ENCODE peak calls at places on chromosomes 2 and 18, in four cellular contexts. U is heart right ventricle, Z is GM23338, D is hepatocyte. H is an unnamed sample. For H3K27me3, the result is how much of the 10 kb centered on the place peaks cover.

GRCh38 chr18:78659748-78660147 is 319.9 kb upstream of the SALL3 start:
- DNase-seq in U (no peak), Z (peak), D (peak), H (peak)

GRCh38 chr2:28821295-28821958 is 10.8 kb downstream of the SPDYA start:
- DNase-seq in U (no peak), Z (peak), D (peak), H (peak)

GRCh38 chr18:45728341-45729010 is 4.5 kb downstream of the SLC14A1 start:
- DNase-seq in U (no peak), Z (no peak), D (no peak), H (no peak)

GRCh38 chr2:146997488-146997887 is 847.3 kb upstream of the ACVR2A start:
- DNase-seq in U (no peak), Z (no peak), D (no peak), H (no peak)

GRCh38 chr2:216082805-216083204 is 1.1 kb downstream of the TMEM169 start:
- DNase-seq in U (no peak), Z (peak), D (no peak), H (peak)

GRCh38 chr2:142872900-142873724 is 4.4 kb upstream of the KYNU start:
- DNase-seq in U (no peak), Z (no peak), D (no peak), H (no peak)

GRCh38 chr2:140502951-140503630 is 1627.7 kb downstream of the LRP1B start:
- DNase-seq in U (no peak), Z (no peak), D (no peak), H (no peak)

GRCh38 chr2:224518806-224519580 is 66.2 kb downstream of the CUL3 start:
- DNase-seq in U (no peak), Z (no peak), D (no peak), H (no peak)

GRCh38 chr2:27715318-27716165 is 51.9 kb downstream of the SLC4A1AP start:
- DNase-seq in U (peak), Z (peak), D (peak), H (peak)

GRCh38 chr2:27714053-27714452 is 50.4 kb downstream of the SLC4A1AP start:
- DNase-seq in U (no peak), Z (no peak), D (no peak), H (no peak)

GRCh38 chr2:27716301-27717069 is 52.8 kb downstream of the SLC4A1AP start:
- DNase-seq in U (no peak), Z (peak), D (no peak), H (peak)

GRCh38 chr2:27713201-27713600 is 49.5 kb downstream of the SLC4A1AP start:
- DNase-seq in U (no peak), Z (no peak), D (no peak), H (no peak)

GRCh38 chr2:27714851-27715291 is 51.2 kb downstream of the SLC4A1AP start:
- DNase-seq in U (no peak), Z (peak), D (no peak), H (peak)
- H3K27ac ChIP-seq in U (peak), Z (no peak), D (peak), H (no peak)

DNA sequence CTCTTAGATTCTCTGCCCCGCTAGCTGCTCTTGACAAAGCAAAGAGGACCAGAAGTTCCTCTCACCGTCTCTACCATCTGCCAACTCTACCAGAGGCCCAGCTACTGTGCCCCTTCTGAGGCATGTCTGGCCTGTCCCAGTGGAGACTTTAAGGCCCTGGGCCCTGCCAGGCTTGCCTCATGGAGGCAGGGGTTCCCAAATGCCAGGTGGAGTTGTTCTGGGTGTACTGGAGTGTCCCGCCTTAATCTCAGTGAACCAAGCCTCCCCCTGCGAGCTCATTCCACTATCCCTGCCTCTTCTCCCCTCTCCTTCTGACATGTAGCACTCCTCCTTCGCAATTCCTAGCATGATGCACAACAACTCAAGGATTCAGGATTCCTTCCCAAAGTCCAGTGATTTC is 2.3 kb downstream of the HOXD12 start:
- DNase-seq in U (no peak), Z (peak), D (no peak), H (peak)
- H3K27me3 ChIP-seq in U (half or more), Z (half or more), D (half or more), H (half or more)

GRCh38 chr2:27326536-27326935 is 3.6 kb upstream of the MPV17 start:
- DNase-seq in U (no peak), Z (no peak), D (no peak), H (no peak)

GRCh38 chr2:27322766-27323591 is at the start of gene MPV17:
- DNase-seq in U (peak), Z (peak), D (peak), H (peak)

GRCh38 chr2:27322301-27322765 is 564 bp downstream of the MPV17 start:
- DNase-seq in U (no peak), Z (peak), D (peak), H (no peak)

GRCh38 chr2:27323592-27324285 is 842 bp upstream of the MPV17 start:
- DNase-seq in U (no peak), Z (peak), D (no peak), H (no peak)

DNA sequence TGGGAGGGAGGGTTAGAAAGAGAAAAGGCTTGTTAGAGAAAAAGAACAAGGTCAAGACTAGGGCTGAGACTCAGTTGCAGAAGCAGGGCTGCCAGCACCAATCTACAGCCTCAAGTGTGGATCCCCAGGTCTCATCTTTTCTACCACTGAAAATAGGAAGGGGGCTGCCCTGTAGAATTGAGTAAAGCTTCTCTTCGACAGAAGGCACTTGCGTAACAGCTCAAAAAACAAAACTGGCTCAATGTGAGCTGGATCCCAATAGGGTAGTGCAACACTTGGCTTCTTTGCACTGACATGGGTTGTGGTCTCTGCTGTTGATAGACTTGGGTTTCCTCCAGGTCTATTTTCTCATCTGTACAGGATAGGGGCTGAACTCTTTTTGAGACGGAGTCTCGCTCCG is 1.8 kb upstream of the MPV17 start:
- DNase-seq in U (no peak), Z (no peak), D (no peak), H (no peak)
- H3K27ac ChIP-seq in U (peak), Z (peak), D (no peak), H (no peak)

GRCh38 chr18:21265971-21266673 is 24.1 kb downstream of the GREB1L start:
- DNase-seq in U (no peak), Z (no peak), D (no peak), H (no peak)

GRCh38 chr18:21267370-21267769 is 25.3 kb downstream of the GREB1L start:
- DNase-seq in U (no peak), Z (no peak), D (no peak), H (no peak)

GRCh38 chr18:21262244-21262643 is 20.2 kb downstream of the GREB1L start:
- DNase-seq in U (no peak), Z (no peak), D (no peak), H (no peak)

GRCh38 chr18:21262979-21263378 is 20.9 kb downstream of the GREB1L start:
- DNase-seq in U (no peak), Z (peak), D (no peak), H (no peak)

DNA sequence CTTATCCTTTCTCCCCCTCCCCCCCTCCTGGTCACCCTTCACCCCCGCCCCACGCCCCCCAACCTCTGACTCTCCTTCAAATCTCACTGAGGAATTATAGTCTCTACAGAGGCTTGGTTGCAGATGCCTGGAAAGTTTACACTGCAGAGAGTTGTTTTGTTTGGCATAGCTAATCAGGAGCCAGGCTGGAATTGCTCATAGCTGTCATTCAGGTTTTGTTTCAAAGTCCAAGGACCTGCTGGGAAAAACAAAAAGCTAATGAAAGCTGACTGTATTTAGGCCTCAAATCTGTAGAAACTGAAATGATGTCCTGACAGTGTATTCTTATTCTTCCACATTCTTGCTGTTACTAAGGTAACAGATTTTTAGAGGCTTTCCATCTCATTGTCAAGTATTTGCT is 22.6 kb downstream of the GREB1L start:
- DNase-seq in U (no peak), Z (peak), D (peak), H (no peak)
- H3K27me3 ChIP-seq in U (under half), Z (under half), D (under half), H (under half)

DNA sequence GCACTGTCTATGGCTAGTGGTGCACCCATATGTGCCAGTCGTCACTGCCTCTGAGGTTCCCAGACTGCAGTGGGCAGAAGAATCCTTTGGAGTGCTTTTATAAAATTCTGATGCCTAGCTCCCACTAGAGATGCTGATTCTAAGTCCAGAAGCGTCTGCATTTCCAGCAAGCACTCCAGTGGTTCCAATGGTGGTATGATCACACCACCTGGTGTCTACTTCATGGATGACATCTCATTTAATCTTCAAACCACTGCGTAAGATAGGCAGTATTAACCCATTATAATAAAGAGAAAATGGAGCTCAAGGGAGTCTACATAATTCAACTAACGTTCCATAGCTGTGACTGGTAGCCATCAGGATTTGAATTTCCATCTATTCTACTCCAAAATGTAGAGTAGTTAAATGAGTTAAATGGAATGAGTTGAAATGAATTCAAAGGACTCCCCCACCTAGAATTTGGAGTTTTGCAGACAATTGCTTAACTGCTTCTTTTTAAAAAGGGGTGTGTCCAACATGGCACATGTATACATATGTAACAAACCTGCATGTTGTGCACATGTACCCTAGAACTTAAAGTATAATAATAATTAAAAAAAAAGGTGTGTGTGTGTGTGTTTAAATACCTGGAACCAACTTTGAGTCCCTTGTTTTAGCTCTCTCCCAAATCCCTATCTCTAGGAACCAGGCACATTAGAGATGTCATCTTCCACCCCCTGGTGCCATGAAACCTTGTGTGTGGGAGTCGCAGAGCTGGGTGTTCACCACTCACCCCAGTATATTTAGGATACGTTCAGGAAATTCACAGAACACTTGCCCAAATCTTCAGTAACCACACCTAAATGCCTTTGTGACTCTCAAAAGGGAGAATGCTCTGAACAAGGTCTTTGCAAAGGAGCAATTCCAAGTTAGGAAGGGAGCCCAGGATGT is 14.1 kb downstream of the LAMA3 start:
- DNase-seq in U (no peak), Z (peak), D (peak), H (no peak)
- H3K27ac ChIP-seq in U (peak), Z (no peak), D (no peak), H (no peak)

GRCh38 chr18:28175930-28176673 is 828 bp downstream of the CDH2 start:
- DNase-seq in U (peak), Z (peak), D (peak), H (peak)

GRCh38 chr18:28171837-28172236 is 5.1 kb downstream of the CDH2 start:
- DNase-seq in U (no peak), Z (no peak), D (no peak), H (no peak)

GRCh38 chr18:28175047-28175929 is 1.6 kb downstream of the CDH2 start:
- DNase-seq in U (peak), Z (peak), D (peak), H (peak)

GRCh38 chr18:28176674-28176932 is 327 bp downstream of the CDH2 start:
- DNase-seq in U (no peak), Z (peak), D (no peak), H (peak)

DNA sequence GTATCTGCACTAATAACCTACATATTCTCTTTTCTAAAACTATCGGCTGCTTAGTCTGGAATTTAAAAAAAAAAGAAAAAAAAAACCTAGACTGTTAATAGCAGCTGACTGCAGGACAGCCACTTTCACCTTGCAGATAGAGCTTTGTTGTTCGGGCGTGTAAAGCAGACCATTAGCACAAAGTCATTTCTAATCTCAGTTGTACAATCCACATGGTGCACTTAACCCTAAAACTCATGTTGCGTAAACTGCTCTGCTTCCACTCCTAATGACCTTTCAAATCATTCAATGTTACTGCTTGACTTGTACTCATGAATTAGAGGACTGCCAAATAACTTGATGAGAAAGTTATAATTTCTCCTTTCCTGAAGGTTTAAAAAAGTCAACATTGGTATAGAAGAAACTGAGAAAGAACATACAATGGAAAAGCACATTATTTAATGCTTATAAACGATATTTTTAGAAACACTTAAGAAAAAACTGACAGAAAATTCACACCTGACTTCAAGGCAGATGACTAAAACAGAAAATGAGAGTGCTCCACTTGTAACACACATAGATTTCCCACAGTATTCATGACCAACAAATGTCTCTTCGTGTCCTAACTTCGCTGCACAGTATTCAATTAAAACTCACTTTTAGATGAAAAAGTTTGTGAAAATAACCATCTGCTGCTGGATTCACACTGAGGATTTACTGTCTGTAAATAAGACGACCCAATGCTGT is 2.6 kb downstream of the CDH2 start:
- DNase-seq in U (no peak), Z (no peak), D (no peak), H (no peak)
- H3K27me3 ChIP-seq in U (under half), Z (under half), D (under half), H (under half)

GRCh38 chr2:85936421-85937068 is 47.8 kb upstream of the ST3GAL5 start:
- DNase-seq in U (no peak), Z (no peak), D (no peak), H (no peak)

GRCh38 chr2:85938456-85938855 is 49.7 kb upstream of the ST3GAL5 start:
- DNase-seq in U (no peak), Z (no peak), D (no peak), H (no peak)

GRCh38 chr2:85935746-85936208 is 47.0 kb upstream of the ST3GAL5 start:
- DNase-seq in U (no peak), Z (peak), D (no peak), H (peak)

GRCh38 chr2:85935170-85935745 is 46.5 kb upstream of the ST3GAL5 start:
- DNase-seq in U (no peak), Z (no peak), D (no peak), H (no peak)

GRCh38 chr2:85937069-85937439 is 48.3 kb upstream of the ST3GAL5 start:
- DNase-seq in U (no peak), Z (no peak), D (no peak), H (no peak)
- H3K27ac ChIP-seq in U (no peak), Z (no peak), D (no peak), H (no peak)

GRCh38 chr2:219059375-219059724 is 1.4 kb downstream of the IHH start:
- DNase-seq in U (no peak), Z (peak), D (no peak), H (peak)
- H3K27me3 ChIP-seq in U (half or more), Z (half or more), D (half or more), H (half or more)

GRCh38 chr2:101540518-101540917 is 65.6 kb upstream of the RFX8 start:
- DNase-seq in U (no peak), Z (no peak), D (no peak), H (no peak)
- H3K27ac ChIP-seq in U (no peak), Z (no peak), D (no peak), H (no peak)

DNA sequence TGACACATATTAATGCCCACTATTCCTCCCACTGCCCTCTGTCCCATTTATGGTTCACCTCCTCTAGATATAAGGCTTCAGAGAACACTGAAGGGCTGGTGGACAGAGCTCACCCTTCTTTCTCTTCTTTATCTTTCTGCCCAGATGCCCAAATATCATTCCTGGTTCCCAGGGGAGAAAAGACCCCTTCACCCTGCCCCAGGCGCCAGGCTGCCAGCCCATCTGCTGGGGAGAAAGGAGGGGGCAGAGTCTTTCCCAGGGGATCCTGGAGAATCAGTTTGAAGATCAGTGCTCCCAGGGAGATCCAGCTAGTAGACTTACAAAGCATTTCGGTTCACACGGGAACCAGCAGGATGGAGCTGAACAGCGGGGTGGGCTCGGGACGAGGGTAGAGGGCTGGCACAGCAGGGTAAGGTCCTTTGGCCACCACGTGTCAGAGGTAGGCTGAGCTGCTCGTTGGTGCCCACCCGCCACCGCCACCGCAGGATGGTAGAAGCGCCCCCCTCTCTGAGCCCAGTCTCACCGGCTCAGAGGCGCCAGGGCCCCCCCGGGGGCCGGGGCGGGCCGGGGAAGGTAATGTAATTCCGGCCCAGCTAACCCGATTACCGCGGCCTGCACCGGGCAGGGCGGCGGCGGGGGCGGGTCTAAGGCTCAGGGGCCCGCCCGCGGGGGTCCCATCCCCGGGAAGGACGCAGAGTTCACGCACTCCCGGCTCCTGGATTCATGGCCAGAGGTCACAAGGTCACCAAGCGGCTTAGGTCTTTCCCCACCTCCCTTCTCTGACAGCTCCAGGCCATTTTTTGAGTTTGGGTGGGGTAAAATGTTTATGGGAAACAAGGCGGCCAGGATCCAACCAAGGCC is 1.3 kb upstream of the TLX2 start:
- DNase-seq in U (no peak), Z (peak), D (no peak), H (peak)
- H3K27me3 ChIP-seq in U (half or more), Z (half or more), D (half or more), H (half or more)